ENCODE peak calls at places on chromosome 2, in four cellular contexts. A is H9, X is astrocyte, H is PC-3. P is an unnamed sample. For H3K79me2, the result is how much of the 10 kb centered on the place peaks cover.

GRCh38 chr2:170819941-170820646 is 3.4 kb downstream of the GAD1 start:
- DNase-seq in H (no peak), X (no peak), A (peak), P (no peak)

GRCh38 chr2:149972039-149972438 is 384.5 kb upstream of the MMADHC start:
- DNase-seq in A (no peak), H (no peak), X (no peak), P (no peak)

GRCh38 chr2:27085670-27086089 is 892 bp upstream of the KHK start:
- DNase-seq in A (peak), X (peak), H (peak), P (peak)

GRCh38 chr2:235219048-235219447 is 267.2 kb downstream of the SH3BP4 start:
- DNase-seq in A (no peak), H (no peak), X (no peak), P (no peak)

GRCh38 chr2:97716695-97717617 is 3.6 kb downstream of the ZAP70 start:
- DNase-seq in A (no peak), H (no peak), X (no peak), P (no peak)

GRCh38 chr2:223618172-223619035 is 16.2 kb upstream of the SCG2 start:
- DNase-seq in A (peak), X (no peak), H (no peak), P (no peak)

GRCh38 chr2:127149384-127149783 is 42.4 kb upstream of the BIN1 start:
- DNase-seq in H (peak), X (peak), A (no peak), P (peak)

GRCh38 chr2:103161456-103162289 is 399.8 kb downstream of the TMEM182 start:
- DNase-seq in A (no peak), X (peak), H (peak), P (peak)

GRCh38 chr2:156340818-156341481 is 8.4 kb upstream of the NR4A2 start:
- DNase-seq in A (no peak), X (peak), H (no peak), P (no peak)

GRCh38 chr2:56807861-56808260 is 624.1 kb downstream of the CCDC85A start:
- DNase-seq in A (no peak), H (no peak), X (no peak), P (no peak)

GRCh38 chr2:109611467-109612095 is 2.2 kb downstream of the SEPTIN10 start:
- DNase-seq in A (no peak), H (peak), X (peak), P (peak)

GRCh38 chr2:155308367-155309009 is 610.0 kb downstream of the KCNJ3 start:
- DNase-seq in H (peak), A (no peak), X (no peak), P (no peak)

GRCh38 chr2:73983322-73984202 is 1.1 kb upstream of the TET3 start:
- DNase-seq in X (no peak), A (peak), H (peak), P (no peak)

GRCh38 chr2:71798266-71799012 is 345.1 kb downstream of the DYSF start:
- DNase-seq in A (peak), H (peak), X (peak), P (peak)

GRCh38 chr2:169397697-169398096 is 35.4 kb upstream of the LRP2 start:
- DNase-seq in A (no peak), H (peak), X (no peak), P (no peak)

GRCh38 chr2:162317910-162318279 is 589 bp downstream of the IFIH1 start:
- DNase-seq in X (no peak), H (peak), A (peak), P (peak)

GRCh38 chr2:118121986-118122767 is 33.9 kb downstream of the INSIG2 start:
- DNase-seq in H (peak), X (no peak), A (no peak), P (no peak)

GRCh38 chr2:226580403-226580802 is 219.2 kb downstream of the IRS1 start:
- DNase-seq in X (peak), H (peak), A (no peak), P (no peak)

GRCh38 chr2:96138146-96139145 is at the start of gene ASTL:
- DNase-seq in X (no peak), H (peak), A (peak), P (peak)

GRCh38 chr2:105768961-105769452 is 24.3 kb downstream of the NCK2 start:
- DNase-seq in X (peak), A (no peak), H (peak), P (peak)

GRCh38 chr2:71303849-71304248 is 27.7 kb upstream of the ZNF638 start:
- DNase-seq in A (no peak), X (peak), H (no peak), P (no peak)

GRCh38 chr2:156331572-156332451 is 709 bp downstream of the NR4A2 start:
- DNase-seq in A (peak), X (peak), H (peak), P (peak)

GRCh38 chr2:88753833-88754584 is 62.5 kb downstream of the RPIA start:
- DNase-seq in H (no peak), A (no peak), X (peak), P (peak)

GRCh38 chr2:7598402-7598801 is 681.2 kb downstream of the RNF144A start:
- DNase-seq in H (no peak), X (no peak), A (no peak), P (no peak)

GRCh38 chr2:25543939-25544338 is 129.4 kb downstream of the DTNB start:
- DNase-seq in A (no peak), H (no peak), X (no peak), P (no peak)

GRCh38 chr2:111157798-111158197 is 37.1 kb downstream of the BCL2L11 start:
- DNase-seq in X (no peak), A (no peak), H (no peak), P (no peak)

GRCh38 chr2:51718881-51719280 is 686.9 kb upstream of the NRXN1 start:
- DNase-seq in H (no peak), X (no peak), A (no peak), P (peak)

GRCh38 chr2:222655406-222655747 is 515 bp downstream of the FARSB start:
- DNase-seq in A (no peak), X (peak), H (peak), P (peak)

GRCh38 chr2:714005-714741 is 37.0 kb upstream of the TMEM18 start:
- DNase-seq in H (peak), X (no peak), A (no peak), P (peak)
- TF ChIP-seq CTCF in H (peak), X (peak), A (peak), P (peak)

GRCh38 chr2:46973687-46974086 is 58.1 kb upstream of the MCFD2 start:
- DNase-seq in A (no peak), X (no peak), H (no peak), P (no peak)

GRCh38 chr2:46974659-46975058 is 59.1 kb upstream of the MCFD2 start:
- DNase-seq in A (no peak), X (no peak), H (no peak), P (no peak)

GRCh38 chr2:46972438-46972837 is 56.8 kb upstream of the MCFD2 start:
- DNase-seq in A (no peak), X (no peak), H (no peak), P (no peak)

GRCh38 chr2:46971914-46972313 is 56.3 kb upstream of the MCFD2 start:
- DNase-seq in H (no peak), A (no peak), X (no peak), P (no peak)

GRCh38 chr2:46974174-46974573 is 58.6 kb upstream of the MCFD2 start:
- DNase-seq in H (no peak), A (no peak), X (no peak), P (no peak)
- H3K79me2 ChIP-seq in H (under half), A (under half), X (under half), P (under half)

GRCh38 chr2:201357216-201357615 is at the start of gene FLACC1:
- DNase-seq in X (peak), H (peak), A (peak), P (peak)
- H2AFZ ChIP-seq in X (no peak), H (no peak), A (no peak), P (no peak)

DNA sequence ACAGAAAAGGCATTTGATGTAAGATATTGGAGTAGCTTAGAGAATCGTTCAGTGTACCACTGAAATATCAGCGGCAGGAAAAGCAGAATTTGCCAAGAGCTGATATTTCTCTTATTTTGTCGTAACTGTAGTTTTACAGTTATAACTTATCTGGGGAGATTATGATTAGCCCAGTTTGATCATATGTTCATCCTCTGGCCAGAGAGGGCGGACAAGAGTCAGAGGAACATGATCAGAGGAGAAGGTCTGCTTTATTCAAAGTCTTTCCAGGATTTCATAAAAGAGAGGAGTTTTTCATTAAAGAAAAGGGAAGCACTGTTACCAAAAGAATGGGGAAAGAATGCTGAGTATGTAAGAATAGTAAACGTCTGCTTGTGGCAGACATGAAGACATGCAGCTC is 1655.6 kb downstream of the DPP10 start:
- DNase-seq in X (no peak), A (no peak), H (no peak), P (no peak)
- TF ChIP-seq CTCF in X (no peak), A (peak), H (peak), P (no peak)

DNA sequence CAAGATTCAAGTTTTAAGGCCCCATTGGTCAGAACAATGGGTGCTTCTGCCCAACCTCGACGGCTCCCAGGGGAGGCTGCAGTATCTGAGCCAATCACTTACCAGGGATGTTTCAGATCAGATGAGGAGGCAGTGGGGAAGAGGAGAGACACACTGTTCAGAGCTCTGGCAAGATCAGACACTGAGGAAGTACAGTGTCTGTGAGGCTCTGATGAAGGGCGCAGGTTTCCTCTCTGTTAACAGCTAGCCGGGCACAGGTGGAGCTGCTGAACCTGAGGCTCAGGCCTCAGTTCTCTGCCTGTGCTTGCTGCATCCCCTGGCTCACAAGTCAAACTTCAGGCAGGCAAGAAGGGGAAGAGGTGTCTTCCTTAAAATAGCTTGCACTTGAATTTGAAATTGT is 69.7 kb downstream of the TPO start:
- DNase-seq in A (no peak), H (no peak), X (no peak), P (no peak)
- H3K79me2 ChIP-seq in A (under half), H (under half), X (under half), P (under half)

GRCh38 chr2:47403829-47404228 is 873 bp downstream of the MSH2 start:
- DNase-seq in X (no peak), A (no peak), H (peak), P (no peak)

GRCh38 chr2:47402805-47403691 is at the start of gene MSH2:
- DNase-seq in A (peak), X (peak), H (peak), P (peak)

GRCh38 chr2:47404356-47404755 is 1.4 kb downstream of the MSH2 start:
- DNase-seq in H (no peak), A (no peak), X (no peak), P (no peak)

GRCh38 chr2:47401789-47402554 is 984 bp upstream of the MSH2 start:
- DNase-seq in X (no peak), H (no peak), A (peak), P (no peak)

DNA sequence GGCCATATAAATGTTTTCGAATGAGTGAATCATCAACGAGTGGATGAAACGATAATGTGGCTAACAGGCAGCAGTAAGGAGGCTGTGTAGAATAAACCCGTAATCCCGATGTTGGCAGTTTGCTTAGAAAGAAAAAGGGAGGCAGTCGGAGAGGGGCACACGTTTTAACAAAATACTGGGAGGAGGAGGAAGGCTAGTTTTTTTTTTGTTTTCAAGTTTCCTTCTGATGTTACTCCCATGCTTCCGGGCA is 476 bp upstream of the MSH2 start:
- DNase-seq in A (no peak), X (peak), H (peak), P (peak)
- H2AFZ ChIP-seq in A (no peak), X (peak), H (peak), P (peak)

GRCh38 chr2:151614606-151615306 is 119.5 kb downstream of the NEB start:
- DNase-seq in H (no peak), A (no peak), X (no peak), P (no peak)
- TF ChIP-seq CTCF in H (no peak), A (no peak), X (no peak), P (no peak)

DNA sequence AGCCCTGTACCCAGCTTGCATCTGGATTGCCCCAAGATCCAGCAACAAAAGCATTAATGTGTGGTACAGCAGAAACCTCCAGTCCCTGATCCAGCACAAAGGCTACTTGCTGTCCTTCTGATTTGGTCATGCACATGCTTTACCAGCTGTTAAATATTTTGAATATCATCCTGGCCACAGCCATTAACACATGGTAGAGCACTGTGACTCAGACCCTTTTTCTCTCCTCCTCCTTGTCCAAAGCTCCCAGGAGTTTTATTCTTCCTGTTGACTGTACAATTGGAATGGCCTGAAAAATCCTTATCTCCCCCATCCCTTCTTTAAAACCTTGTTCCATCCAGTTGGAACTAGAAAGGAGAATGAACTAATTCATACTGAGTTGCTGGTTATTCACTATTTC is 419.7 kb upstream of the TNP1 start:
- DNase-seq in H (peak), X (peak), A (no peak), P (peak)
- H3K79me2 ChIP-seq in H (under half), X (under half), A (under half), P (under half)

P was measured in fibroblast of lung.